ENCODE peak calls at places on chromosomes 7 and 10, in four cellular contexts. A is uterus, L is RWPE1, M is thoracic aorta. C is an unnamed sample.

GRCh38 chr7:44072364-44073231 is 7.2 kb upstream of the PGAM2 start:
- DNase-seq in M (peak), A (peak), L (peak), C (peak)

GRCh38 chr7:30170460-30171197 is 35.8 kb downstream of the MTURN start:
- DNase-seq in M (no peak), A (no peak), L (no peak), C (no peak)

GRCh38 chr10:11017575-11018425 is at the start of gene CELF2:
- DNase-seq in A (peak), M (no peak), L (peak), C (peak)

GRCh38 chr7:137820677-137821420 is 25.9 kb downstream of the DGKI start:
- DNase-seq in A (peak), L (no peak), M (peak), C (peak)

GRCh38 chr10:73910401-73910763 is 550 bp upstream of the PLAU start:
- DNase-seq in M (no peak), L (no peak), A (no peak), C (peak)

GRCh38 chr7:106075937-106076336 is 36.2 kb downstream of the SYPL1 start:
- DNase-seq in A (no peak), M (no peak), L (no peak), C (no peak)

GRCh38 chr7:745431-745980 is 18.4 kb upstream of the PRKAR1B start:
- DNase-seq in A (no peak), M (no peak), L (no peak), C (no peak)

GRCh38 chr10:129844191-129844590 is 119.9 kb downstream of the EBF3 start:
- DNase-seq in A (no peak), M (no peak), L (no peak), C (no peak)

GRCh38 chr10:44068716-44069482 is 316.0 kb downstream of the CXCL12 start:
- DNase-seq in L (no peak), M (no peak), A (no peak), C (no peak)

GRCh38 chr10:124470544-124471449 is 9.2 kb downstream of the LHPP start:
- DNase-seq in A (no peak), M (no peak), L (no peak), C (no peak)

GRCh38 chr10:1716839-1717238 is 20.5 kb downstream of the ADARB2 start:
- DNase-seq in L (no peak), A (no peak), M (no peak), C (no peak)

GRCh38 chr10:3107426-3107961 is 40.1 kb downstream of the PFKP start:
- DNase-seq in M (peak), A (peak), L (peak), C (no peak)

GRCh38 chr7:128672927-128673517 is 930 bp downstream of the GARIN1A start:
- DNase-seq in L (no peak), M (no peak), A (no peak), C (peak)

GRCh38 chr10:72088879-72089585 is 681 bp upstream of the SPOCK2 start:
- DNase-seq in A (no peak), L (no peak), M (no peak), C (no peak)

GRCh38 chr7:80533287-80533686 is 21.4 kb upstream of the GNAT3 start:
- DNase-seq in L (no peak), M (no peak), A (no peak), C (no peak)

GRCh38 chr10:356452-356851 is 221.2 kb downstream of the ZMYND11 start:
- DNase-seq in L (no peak), M (no peak), A (no peak), C (no peak)

GRCh38 chr10:48450811-48451466 is 144.5 kb downstream of the MAPK8 start:
- DNase-seq in M (no peak), L (no peak), A (no peak), C (no peak)
- H3K27ac ChIP-seq in M (no peak), L (no peak), A (no peak), C (no peak)

GRCh38 chr7:6636741-6637543 is at the start of gene ZNF316:
- DNase-seq in M (no peak), A (peak), L (peak), C (peak)

GRCh38 chr7:6639627-6640026 is 2.5 kb downstream of the ZNF316 start:
- DNase-seq in L (no peak), M (no peak), A (no peak), C (no peak)

GRCh38 chr7:6640246-6640721 is 3.2 kb downstream of the ZNF316 start:
- DNase-seq in M (no peak), A (peak), L (no peak), C (no peak)

GRCh38 chr7:6639032-6639431 is 1.9 kb downstream of the ZNF316 start:
- DNase-seq in L (no peak), A (no peak), M (no peak), C (no peak)

DNA sequence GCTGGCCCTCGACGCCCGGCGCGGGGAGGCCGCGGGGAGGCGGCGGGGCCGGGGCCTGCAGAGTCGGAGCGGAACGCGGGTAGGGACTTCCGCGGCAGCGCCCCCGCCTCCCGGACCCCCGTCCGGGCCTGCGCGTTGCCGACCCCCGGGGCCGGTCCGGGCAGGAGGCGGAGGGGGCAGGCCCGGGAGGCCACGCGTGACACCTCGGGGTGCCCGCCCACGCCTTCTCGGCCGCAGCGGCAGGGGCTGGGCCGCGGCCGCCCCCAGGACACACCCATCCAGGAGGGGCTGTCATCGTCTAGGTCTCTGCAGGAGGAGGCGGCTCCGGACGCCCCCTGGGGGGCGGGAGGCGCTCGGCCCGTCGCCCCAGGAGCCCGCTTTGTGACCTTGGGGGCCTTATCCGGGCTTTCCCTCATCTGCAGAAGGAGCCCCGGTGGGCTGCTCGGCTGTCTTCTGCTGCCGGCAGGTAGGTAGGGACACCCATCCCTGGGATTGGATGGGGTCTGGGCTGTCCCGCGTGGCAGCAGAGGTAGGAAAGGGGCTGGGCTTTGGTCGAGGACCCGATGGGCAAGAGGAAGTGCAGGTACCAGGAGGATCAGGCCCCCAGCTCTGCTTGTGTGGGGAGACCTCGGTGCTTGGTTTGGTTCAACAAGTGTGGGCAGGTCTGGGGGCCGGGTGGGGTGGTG is 569 bp downstream of the ZNF316 start:
- DNase-seq in M (no peak), L (peak), A (peak), C (peak)
- H3K27ac ChIP-seq in M (no peak), L (peak), A (peak), C (no peak)

GRCh38 chr7:2202361-2202761 is 30.4 kb downstream of the MAD1L1 start:
- DNase-seq in L (no peak), M (no peak), A (no peak), C (peak)
- H3K27ac ChIP-seq in L (no peak), M (no peak), A (no peak), C (no peak)

DNA sequence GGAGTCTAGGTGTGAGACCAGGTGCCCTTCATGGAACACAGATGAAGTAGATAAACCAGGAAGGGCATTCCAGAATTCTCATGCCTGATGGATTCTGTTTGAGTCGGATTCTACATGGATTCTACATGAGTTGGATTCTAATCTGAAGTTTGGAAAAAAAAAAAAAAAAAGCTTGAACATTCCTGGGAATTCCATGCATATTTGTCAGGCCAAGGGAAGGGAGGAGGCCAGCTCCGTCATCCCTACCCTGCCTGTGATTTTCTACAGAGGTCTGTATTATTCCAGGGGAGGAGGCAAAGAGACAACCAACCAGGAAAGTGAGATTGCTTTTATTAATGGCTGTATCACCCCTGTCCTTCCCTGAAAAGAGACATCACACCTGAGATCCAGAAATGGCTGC is 27.8 kb upstream of the EBLN1 start:
- DNase-seq in M (no peak), A (no peak), L (peak), C (no peak)
- H3K27ac ChIP-seq in M (no peak), A (peak), L (no peak), C (no peak)

DNA sequence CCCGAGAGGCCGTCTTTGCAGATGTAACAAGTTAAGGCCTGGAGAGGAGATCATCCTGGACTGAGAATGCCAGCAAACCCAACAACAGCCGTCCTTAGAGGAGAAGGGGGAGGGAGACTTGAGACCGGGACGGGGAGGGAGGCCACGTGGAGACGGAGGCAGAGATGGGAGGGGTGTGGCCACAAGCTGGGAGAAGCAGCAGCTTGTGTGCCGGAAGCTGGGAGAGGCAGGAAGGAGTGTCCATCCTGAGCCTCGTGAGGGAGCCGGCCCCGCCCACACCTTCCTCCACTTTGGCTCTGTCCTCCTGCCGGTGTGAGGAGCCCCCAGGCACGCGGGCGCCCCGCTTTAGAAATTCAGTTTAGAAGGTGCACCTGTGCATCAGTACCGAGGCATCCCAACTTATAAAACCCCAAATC is 95.7 kb downstream of the DNAJB6 start:
- DNase-seq in M (no peak), A (peak), L (peak), C (peak)
- H3K27ac ChIP-seq in M (no peak), A (no peak), L (no peak), C (no peak)

DNA sequence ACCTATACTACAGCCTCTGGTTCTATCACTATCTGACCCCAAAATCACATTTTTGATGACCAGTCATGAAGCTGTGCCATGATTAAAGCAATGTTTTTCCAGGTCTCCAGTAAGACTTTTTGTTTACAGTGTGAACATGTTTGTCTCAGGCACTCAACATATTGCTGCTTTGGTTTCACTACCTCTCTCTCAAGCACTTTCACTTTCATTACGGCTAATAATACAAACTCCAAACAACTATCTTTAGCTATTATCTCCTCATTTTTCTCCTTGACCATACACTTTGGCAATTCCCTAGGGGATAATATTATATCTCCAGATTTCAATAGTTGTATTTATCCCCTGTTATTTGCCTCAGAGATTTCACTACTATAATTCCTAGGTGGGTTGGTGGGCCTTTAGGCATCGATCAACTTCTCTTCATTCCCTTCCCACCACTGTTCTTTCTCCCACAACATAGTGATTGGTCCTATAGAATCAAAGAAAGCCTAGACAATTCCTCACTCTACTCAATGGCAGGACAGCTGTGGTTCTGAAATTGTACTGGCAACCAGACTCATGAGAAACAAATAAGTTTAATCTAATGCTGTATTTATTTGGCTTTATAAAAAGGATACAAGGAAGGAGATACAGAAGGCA is 261.4 kb upstream of the ZWINT start:
- DNase-seq in L (no peak), M (no peak), A (no peak), C (no peak)
- H3K27ac ChIP-seq in L (no peak), M (no peak), A (no peak), C (no peak)

GRCh38 chr10:49178489-49179471 is 9.4 kb downstream of the TMEM273 start:
- DNase-seq in M (no peak), A (no peak), L (no peak), C (no peak)
- H3K27ac ChIP-seq in M (no peak), A (no peak), L (no peak), C (no peak)

C was measured in SK-N-SH.